ENCODE peak calls at places on chromosomes 3 and 15, in eight cellular contexts. T, S, Z, P, B, E, C and V are unnamed samples.

GRCh38 chr15:86021281-86022264 is 58.1 kb upstream of the AGBL1 start:
- DNase-seq in T (no peak), S (peak), Z (peak), P (no peak), B (no peak), E (no peak), C (no peak), V (no peak)

GRCh38 chr3:36804295-36805055 is 40.1 kb upstream of the DCLK3 start:
- DNase-seq in T (no peak), S (peak), Z (no peak), P (peak), B (no peak), E (no peak), C (peak), V (peak)

GRCh38 chr3:129936757-129937156 is 37.8 kb upstream of the TRH start:
- DNase-seq in T (peak), S (peak), Z (peak), P (no peak), B (peak), E (peak), C (no peak), V (no peak)

GRCh38 chr3:35438101-35438500 is 201.2 kb upstream of the ARPP21 start:
- DNase-seq in T (no peak), S (no peak), Z (no peak), P (no peak), B (no peak), E (no peak), C (no peak), V (no peak)

GRCh38 chr3:123642182-123642956 is 57.5 kb upstream of the HACD2 start:
- DNase-seq in T (peak), S (peak), Z (peak), P (peak), B (peak), E (peak), C (peak), V (peak)

GRCh38 chr3:111143-112069 is 85.2 kb upstream of the CHL1 start:
- DNase-seq in T (no peak), S (no peak), Z (no peak), P (no peak), B (no peak), E (no peak), C (no peak), V (peak)

GRCh38 chr15:61731081-61731480 is 329.2 kb downstream of the VPS13C start:
- DNase-seq in T (no peak), S (no peak), Z (no peak), P (no peak), B (no peak), E (no peak), C (no peak), V (no peak)

GRCh38 chr3:24763421-24763820 is 268.8 kb upstream of the THRB start:
- DNase-seq in T (no peak), S (peak), Z (peak), P (no peak), B (no peak), E (no peak), C (no peak), V (no peak)

GRCh38 chr3:122100591-122101491 is 45.7 kb downstream of the CD86 start:
- DNase-seq in T (peak), S (no peak), Z (peak), P (peak), B (no peak), E (peak), C (no peak), V (no peak)

GRCh38 chr3:58564456-58565160 is 12.6 kb downstream of the FAM107A start:
- DNase-seq in T (no peak), S (peak), Z (peak), P (no peak), B (no peak), E (peak), C (no peak), V (no peak)